ENCODE peak calls at places on chromosomes 2 and 18, in four cellular contexts. O, T, R and N are unnamed samples.

GRCh38 chr2:70633508-70633907 is 79.9 kb upstream of the TGFA start:
- ATAC-seq in O (no peak), T (no peak), R (no peak), N (no peak)

GRCh38 chr18:55795101-55795669 is 207.2 kb upstream of the TCF4 start:
- ATAC-seq in O (no peak), T (no peak), R (no peak), N (no peak)

GRCh38 chr18:10044054-10044453 is 130.2 kb downstream of the VAPA start:
- ATAC-seq in O (no peak), T (no peak), R (no peak), N (no peak)

GRCh38 chr2:36988008-36988407 is 21.7 kb upstream of the STRN start:
- ATAC-seq in O (no peak), T (no peak), R (no peak), N (no peak)

GRCh38 chr2:173159794-173160463 is 84.3 kb downstream of the MAP3K20 start:
- ATAC-seq in O (peak), T (peak), R (peak), N (peak)

GRCh38 chr18:52869349-52869923 is 529.4 kb downstream of the DCC start:
- ATAC-seq in O (peak), T (peak), R (no peak), N (peak)

GRCh38 chr2:177400337-177400923 is 7.9 kb downstream of the AGPS start:
- ATAC-seq in O (no peak), T (no peak), R (no peak), N (no peak)

GRCh38 chr18:45456076-45457066 is 158.9 kb upstream of the SLC14A2 start:
- ATAC-seq in O (no peak), T (peak), R (no peak), N (no peak)

GRCh38 chr2:102064679-102065674 is 73.2 kb downstream of the IL1R2 start:
- ATAC-seq in O (no peak), T (peak), R (peak), N (peak)

GRCh38 chr2:110727923-110728322 is 4.5 kb upstream of the ACOXL start:
- ATAC-seq in O (no peak), T (no peak), R (no peak), N (no peak)

GRCh38 chr2:8543065-8543411 is 138.8 kb upstream of the ID2 start:
- ATAC-seq in O (no peak), T (no peak), R (no peak), N (no peak)

GRCh38 chr2:33322099-33322498 is 154.3 kb upstream of the RASGRP3 start:
- ATAC-seq in O (peak), T (peak), R (no peak), N (peak)

GRCh38 chr18:5275872-5276271 is 19.7 kb downstream of the ZBTB14 start:
- ATAC-seq in O (no peak), T (no peak), R (no peak), N (no peak)

GRCh38 chr2:54928719-54929118 is 121.5 kb downstream of the RTN4 start:
- ATAC-seq in O (no peak), T (no peak), R (no peak), N (no peak)

GRCh38 chr2:43303120-43303519 is 76.7 kb upstream of the ZFP36L2 start:
- ATAC-seq in O (peak), T (no peak), R (no peak), N (no peak)

GRCh38 chr2:11481789-11482472 is 16.0 kb upstream of the E2F6 start:
- ATAC-seq in O (peak), T (no peak), R (no peak), N (no peak)